ENCODE peak calls at places on chromosomes 11 and 22, in four cellular contexts. J, W, Y and I are unnamed samples.

GRCh38 chr11:76671626-76672309 is 1.2 kb upstream of the LRRC32 start:
- DNase-seq in J (no peak), W (no peak), Y (no peak), I (no peak)

GRCh38 chr11:125389339-125390166 is 106.5 kb downstream of the FEZ1 start:
- DNase-seq in J (no peak), W (no peak), Y (no peak), I (no peak)

GRCh38 chr11:16124390-16124789 is 232.0 kb downstream of the SOX6 start:
- DNase-seq in J (no peak), W (no peak), Y (no peak), I (no peak)

GRCh38 chr11:123740787-123741158 is 687 bp downstream of the ZNF202 start:
- DNase-seq in J (peak; percentile 37), W (no peak), Y (no peak), I (no peak)

GRCh38 chr11:114158886-114159285 is 99.4 kb downstream of the ZBTB16 start:
- DNase-seq in J (no peak), W (no peak), Y (no peak), I (peak; percentile 62)

GRCh38 chr11:61193596-61193995 is 9.7 kb upstream of the PGA3 start:
- DNase-seq in J (no peak), W (no peak), Y (no peak), I (no peak)

GRCh38 chr11:63906585-63906984 is 10.4 kb downstream of the RCOR2 start:
- DNase-seq in J (no peak), W (no peak), Y (peak; percentile 60), I (no peak)

GRCh38 chr22:19756288-19757128 is 4.1 kb upstream of the TBX1 start:
- DNase-seq in J (peak; percentile 86), W (peak; percentile 34), Y (peak; percentile 62), I (peak; percentile 53)

GRCh38 chr11:30454108-30454507 is 131.2 kb downstream of the ARL14EP start:
- DNase-seq in J (no peak), W (no peak), Y (no peak), I (no peak)